ENCODE peak calls at places on chromosome 1, in nine cellular contexts. W, A, G, H, Q, C, S, R and J are unnamed samples.

GRCh38 chr1:235919797-235920475 is 53.2 kb upstream of the LYST start:
- DNase-seq in W (no peak), A (peak; percentile 78), G (no peak), H (no peak), Q (no peak), C (peak; percentile 89), S (peak; percentile 53), R (no peak), J (no peak)

GRCh38 chr1:198906739-198907422 is 268.0 kb downstream of the PTPRC start:
- DNase-seq in W (no peak), A (no peak), G (no peak), H (no peak), Q (no peak), C (no peak), S (no peak), R (no peak), J (no peak)

GRCh38 chr1:155127672-155128468 is at the start of gene EFNA1:
- DNase-seq in W (peak; percentile 77), A (peak; percentile 81), G (peak; percentile 80), H (peak; percentile 78), Q (peak; percentile 59), C (peak; percentile 74), S (peak; percentile 64), R (peak; percentile 81), J (peak; percentile 77)

GRCh38 chr1:91591175-91591968 is 90.7 kb downstream of the CDC7 start:
- DNase-seq in W (no peak), A (peak; percentile 32), G (no peak), H (peak; percentile 71), Q (no peak), C (no peak), S (peak; percentile 68), R (no peak), J (no peak)

GRCh38 chr1:52195161-52195560 is 53.3 kb downstream of the ZFYVE9 start:
- DNase-seq in W (no peak), A (no peak), G (no peak), H (no peak), Q (no peak), C (no peak), S (no peak), R (no peak), J (no peak)

GRCh38 chr1:182716740-182717720 is 32.6 kb upstream of the RGS8 start:
- DNase-seq in W (no peak), A (no peak), G (no peak), H (no peak), Q (no peak), C (no peak), S (no peak), R (no peak), J (no peak)

GRCh38 chr1:43348809-43349593 is 9.8 kb upstream of the CDC20 start:
- DNase-seq in W (peak; percentile 82), A (peak; percentile 98), G (peak; percentile 92), H (no peak), Q (peak; percentile 85), C (peak; percentile 91), S (peak; percentile 89), R (peak; percentile 87), J (peak; percentile 90)

GRCh38 chr1:220426989-220427388 is 100.9 kb upstream of the MARK1 start:
- DNase-seq in W (no peak), A (no peak), G (no peak), H (no peak), Q (no peak), C (peak; percentile 94), S (no peak), R (no peak), J (no peak)

GRCh38 chr1:1135339-1136111 is 19.6 kb upstream of the C1orf159 start:
- DNase-seq in W (no peak), A (no peak), G (no peak), H (peak; percentile 66), Q (no peak), C (no peak), S (no peak), R (no peak), J (no peak)

GRCh38 chr1:60903591-60903990 is 178.8 kb upstream of the NFIA start:
- DNase-seq in W (peak; percentile 90), A (no peak), G (no peak), H (no peak), Q (no peak), C (no peak), S (no peak), R (peak; percentile 67), J (no peak)

GRCh38 chr1:7531562-7532340 is 239.3 kb upstream of the VAMP3 start:
- DNase-seq in W (peak; percentile 32), A (peak; percentile 33), G (no peak), H (no peak), Q (no peak), C (no peak), S (no peak), R (no peak), J (no peak)

GRCh38 chr1:31027693-31028526 is 37.6 kb downstream of the PUM1 start:
- DNase-seq in W (no peak), A (no peak), G (no peak), H (no peak), Q (no peak), C (no peak), S (no peak), R (no peak), J (no peak)

GRCh38 chr1:14894811-14895524 is 258.6 kb upstream of the TMEM51 start:
- DNase-seq in W (no peak), A (peak; percentile 65), G (no peak), H (no peak), Q (no peak), C (peak; percentile 67), S (no peak), R (no peak), J (no peak)

GRCh38 chr1:190373705-190374336 is 103.8 kb downstream of the BRINP3 start:
- DNase-seq in W (no peak), A (peak; percentile 45), G (no peak), H (no peak), Q (peak; percentile 15), C (peak; percentile 74), S (no peak), R (no peak), J (no peak)

GRCh38 chr1:25804964-25805862 is 5.2 kb downstream of the SELENON start:
- DNase-seq in W (no peak), A (no peak), G (no peak), H (no peak), Q (no peak), C (no peak), S (no peak), R (no peak), J (no peak)

GRCh38 chr1:230509281-230509977 is 83.3 kb upstream of the PGBD5 start:
- DNase-seq in W (peak; percentile 55), A (no peak), G (no peak), H (no peak), Q (no peak), C (no peak), S (peak; percentile 72), R (no peak), J (no peak)

GRCh38 chr1:44676484-44677200 is 2.1 kb downstream of the ARMH1 start:
- DNase-seq in W (no peak), A (no peak), G (no peak), H (no peak), Q (no peak), C (peak; percentile 50), S (no peak), R (no peak), J (no peak)
- H3K27ac ChIP-seq in W (peak overlapping the region; percentile 10), A (no peak overlapping the region), G (peak overlapping the region; percentile 33), H (peak overlapping the region; percentile 16), Q (peak overlapping the region; percentile 48), C (peak overlapping the region; percentile 35), S (no peak overlapping the region), R (peak overlapping the region; percentile 90), J (peak overlapping the region; percentile 13)

GRCh38 chr1:45569962-45570581 is 13.8 kb upstream of the NASP start:
- DNase-seq in W (peak; percentile 78), A (peak; percentile 90), G (peak; percentile 70), H (peak; percentile 68), Q (peak; percentile 65), C (peak; percentile 88), S (peak; percentile 82), R (peak; percentile 34), J (peak; percentile 72)
- H3K36me3 ChIP-seq in W (peaks cover 5% of the 10 kb centered on the region), A (peaks cover 53% of the 10 kb centered on the region), G (no peaks in the 10 kb centered on the region), H (peaks cover 55% of the 10 kb centered on the region), Q (peaks cover 19% of the 10 kb centered on the region), C (peaks cover 33% of the 10 kb centered on the region), S (peaks cover 37% of the 10 kb centered on the region), R (peaks cover 62% of the 10 kb centered on the region), J (no peaks in the 10 kb centered on the region)

DNA sequence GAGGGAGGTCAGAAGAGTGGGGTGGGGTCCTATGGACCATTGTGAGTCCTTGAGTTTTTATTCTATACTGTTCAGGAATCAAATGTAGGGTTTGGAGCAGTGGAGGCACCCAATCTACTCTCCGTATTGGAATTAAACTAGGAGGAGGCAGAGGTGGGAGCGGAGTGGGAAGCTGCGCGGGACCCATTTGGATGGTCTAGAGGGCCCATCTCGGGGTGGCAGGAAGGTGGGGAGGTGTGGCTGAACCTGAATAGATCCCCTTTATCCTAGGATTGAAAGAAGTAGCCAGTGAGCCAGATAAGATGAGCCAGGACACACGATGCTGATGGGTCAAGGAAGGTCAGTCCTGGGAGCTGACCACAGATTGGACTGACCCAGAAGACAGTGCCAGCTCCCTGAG is 325.8 kb downstream of the AJAP1 start:
- DNase-seq in W (no peak), A (no peak), G (no peak), H (no peak), Q (no peak), C (no peak), S (no peak), R (no peak), J (no peak)
- H3K9me3 ChIP-seq in W (peaks cover 5% of the 10 kb centered on the region), A (peaks cover 7% of the 10 kb centered on the region), G (no peaks in the 10 kb centered on the region), H (no peaks in the 10 kb centered on the region), Q (no peaks in the 10 kb centered on the region), C (no peaks in the 10 kb centered on the region), S (no peaks in the 10 kb centered on the region), R (no peaks in the 10 kb centered on the region), J (peaks cover 13% of the 10 kb centered on the region)

DNA sequence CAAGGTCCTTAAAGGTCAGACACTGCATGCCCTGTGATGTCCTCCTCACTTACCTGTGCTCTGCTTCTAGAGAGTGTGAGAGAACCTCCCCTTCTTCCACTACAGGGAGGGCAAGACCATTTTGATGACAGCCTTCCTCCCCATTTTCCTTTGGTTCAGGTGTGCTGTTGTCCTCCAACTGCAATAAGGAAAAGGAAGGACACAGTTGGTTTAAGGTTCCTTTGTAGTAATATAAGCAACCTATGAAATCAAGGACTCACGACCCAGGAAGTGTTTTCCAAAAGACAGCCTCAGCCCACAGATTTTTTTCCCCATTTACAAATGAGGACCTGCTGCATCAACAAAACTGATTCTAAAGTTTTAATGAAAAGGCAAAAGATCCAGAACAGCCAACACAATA is 6.6 kb upstream of the CCDC17 start:
- DNase-seq in W (no peak), A (no peak), G (no peak), H (no peak), Q (no peak), C (no peak), S (no peak), R (no peak), J (no peak)
- H3K27ac ChIP-seq in W (no peak overlapping the region), A (no peak overlapping the region), G (peak overlapping the region; percentile 26), H (no peak overlapping the region), Q (no peak overlapping the region), C (no peak overlapping the region), S (no peak overlapping the region), R (no peak overlapping the region), J (no peak overlapping the region)

DNA sequence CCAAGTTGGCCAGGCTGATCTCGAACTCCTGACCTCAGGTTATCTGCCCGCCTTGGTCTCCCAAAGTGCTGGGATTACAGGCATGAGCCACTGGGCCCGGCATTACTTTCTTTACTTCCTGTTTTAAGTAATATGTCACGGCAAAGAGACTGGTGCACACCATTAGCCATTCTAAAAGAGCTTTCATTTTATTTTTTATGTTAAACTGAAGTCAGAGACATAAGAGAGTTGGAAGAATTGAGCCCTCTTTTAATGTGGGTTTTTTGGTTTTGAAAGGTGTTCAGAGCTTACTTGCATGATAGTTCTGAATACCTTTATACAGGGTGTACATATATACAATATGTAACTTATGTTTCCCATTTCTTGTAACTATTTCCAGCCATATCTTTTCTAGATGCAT is 14.3 kb downstream of the CENPF start:
- DNase-seq in W (no peak), A (no peak), G (no peak), H (no peak), Q (no peak), C (no peak), S (no peak), R (no peak), J (no peak)
- H3K36me3 ChIP-seq in W (no peaks in the 10 kb centered on the region), A (peaks cover 78% of the 10 kb centered on the region), G (no peaks in the 10 kb centered on the region), H (peaks cover 88% of the 10 kb centered on the region), Q (peaks cover 18% of the 10 kb centered on the region), C (peaks cover 58% of the 10 kb centered on the region), S (no peaks in the 10 kb centered on the region), R (peaks cover 44% of the 10 kb centered on the region), J (no peaks in the 10 kb centered on the region)